ENCODE peak calls at places on chromosomes 7 and 10, in ten cellular contexts. X, A, Z, F, P, I, K, Y, E and S are unnamed samples.
A peak's percentile ranks its signal among the peaks of the same experiment; 100 is the strongest.

GRCh38 chr10:11176746-11177145 is 159.1 kb downstream of the CELF2 start:
- DNase-seq in X (no peak), A (no peak), Z (no peak), F (no peak), P (peak; percentile 41), I (no peak), K (no peak), Y (no peak), E (no peak), S (no peak)

GRCh38 chr7:96189129-96189815 is 132.6 kb downstream of the SLC25A13 start:
- DNase-seq in X (no peak), A (no peak), Z (no peak), F (no peak), P (no peak), I (no peak), K (no peak), Y (no peak), E (no peak), S (no peak)

GRCh38 chr10:122051609-122052385 is 62.8 kb downstream of the TACC2 start:
- DNase-seq in X (peak; percentile 51), A (peak; percentile 73), Z (peak; percentile 76), F (no peak), P (no peak), I (peak; percentile 82), K (no peak), Y (no peak), E (peak; percentile 59), S (peak; percentile 60)

GRCh38 chr10:114749545-114749944 is 72.0 kb upstream of the FHIP2A start:
- DNase-seq in X (no peak), A (no peak), Z (peak; percentile 13), F (no peak), P (no peak), I (no peak), K (no peak), Y (no peak), E (no peak), S (no peak)

GRCh38 chr7:6375346-6376101 is 72.2 kb downstream of the DAGLB start:
- DNase-seq in X (no peak), A (no peak), Z (no peak), F (no peak), P (peak; percentile 37), I (no peak), K (no peak), Y (no peak), E (no peak), S (no peak)

GRCh38 chr7:94972296-94972695 is 64.9 kb downstream of the PPP1R9A start:
- DNase-seq in X (no peak), A (no peak), Z (no peak), F (no peak), P (no peak), I (no peak), K (no peak), Y (no peak), E (no peak), S (no peak)

GRCh38 chr7:150909192-150909591 is 56.9 kb downstream of the AOC1 start:
- DNase-seq in X (no peak), A (no peak), Z (no peak), F (no peak), P (peak; percentile 30), I (no peak), K (no peak), Y (no peak), E (no peak), S (no peak)

GRCh38 chr7:24826662-24827020 is 69.4 kb upstream of the GSDME start:
- DNase-seq in X (no peak), A (no peak), Z (no peak), F (no peak), P (peak; percentile 52), I (no peak), K (no peak), Y (no peak), E (no peak), S (no peak)

GRCh38 chr10:61023053-61023452 is 79.1 kb upstream of the RHOBTB1 start:
- DNase-seq in X (no peak), A (no peak), Z (no peak), F (no peak), P (no peak), I (no peak), K (no peak), Y (no peak), E (no peak), S (no peak)

GRCh38 chr10:84348860-84349259 is 20.5 kb downstream of the CCSER2 start:
- DNase-seq in X (no peak), A (no peak), Z (no peak), F (no peak), P (no peak), I (no peak), K (no peak), Y (no peak), E (no peak), S (no peak)

GRCh38 chr10:100637785-100638184 is 102.0 kb downstream of the HIF1AN start:
- DNase-seq in X (peak; percentile 69), A (peak; percentile 14), Z (peak; percentile 46), F (no peak), P (no peak), I (no peak), K (no peak), Y (no peak), E (peak; percentile 18), S (peak; percentile 83)

GRCh38 chr10:50807851-50808776 is 68.4 kb downstream of the ASAH2B start:
- DNase-seq in X (no peak), A (no peak), Z (no peak), F (no peak), P (no peak), I (no peak), K (no peak), Y (no peak), E (no peak), S (no peak)

GRCh38 chr10:88149906-88150305 is 286.5 kb downstream of the PTEN start:
- DNase-seq in X (no peak), A (no peak), Z (no peak), F (no peak), P (no peak), I (no peak), K (no peak), Y (no peak), E (no peak), S (no peak)

GRCh38 chr10:112985701-112986510 is 35.9 kb downstream of the TCF7L2 start:
- DNase-seq in X (no peak), A (no peak), Z (no peak), F (no peak), P (no peak), I (no peak), K (no peak), Y (no peak), E (no peak), S (no peak)

GRCh38 chr10:95485445-95485844 is 75.7 kb downstream of the SORBS1 start:
- DNase-seq in X (no peak), A (no peak), Z (no peak), F (no peak), P (no peak), I (no peak), K (no peak), Y (no peak), E (no peak), S (no peak)

GRCh38 chr7:46830-47140 is 145.6 kb upstream of the FAM20C start:
- DNase-seq in X (no peak), A (no peak), Z (no peak), F (no peak), P (no peak), I (peak; percentile 22), K (no peak), Y (no peak), E (no peak), S (no peak)

GRCh38 chr10:93859049-93859655 is 34.6 kb upstream of the SLC35G1 start:
- DNase-seq in X (no peak), A (peak; percentile 9), Z (no peak), F (no peak), P (peak; percentile 3), I (no peak), K (no peak), Y (no peak), E (peak; percentile 21), S (peak; percentile 20)

GRCh38 chr7:73844848-73845460 is 2.6 kb upstream of the METTL27 start:
- DNase-seq in X (no peak), A (no peak), Z (no peak), F (no peak), P (no peak), I (no peak), K (no peak), Y (no peak), E (no peak), S (no peak)

GRCh38 chr7:22841954-22842353 is 19.3 kb upstream of the TOMM7 start:
- DNase-seq in X (no peak), A (no peak), Z (no peak), F (no peak), P (no peak), I (no peak), K (no peak), Y (no peak), E (no peak), S (no peak)

GRCh38 chr7:44162179-44162578 is 21.0 kb upstream of the MYL7 start:
- DNase-seq in X (no peak), A (no peak), Z (no peak), F (no peak), P (no peak), I (no peak), K (no peak), Y (no peak), E (no peak), S (no peak)

GRCh38 chr7:99476107-99476506 is 3.4 kb downstream of the ZNF789 start:
- DNase-seq in X (no peak), A (no peak), Z (no peak), F (no peak), P (no peak), I (no peak), K (no peak), Y (no peak), E (no peak), S (no peak)

GRCh38 chr7:103962070-103962469 is 27.4 kb downstream of the RELN start:
- DNase-seq in X (no peak), A (no peak), Z (peak; percentile 42), F (no peak), P (no peak), I (no peak), K (no peak), Y (no peak), E (peak; percentile 43), S (no peak)

GRCh38 chr7:112150823-112151641 is 55.2 kb downstream of the DOCK4 start:
- DNase-seq in X (no peak), A (no peak), Z (no peak), F (no peak), P (no peak), I (no peak), K (no peak), Y (no peak), E (no peak), S (peak; percentile 36)

GRCh38 chr10:100027416-100027815 is 17.7 kb upstream of the DNMBP start:
- DNase-seq in X (no peak), A (no peak), Z (no peak), F (no peak), P (no peak), I (no peak), K (no peak), Y (no peak), E (no peak), S (no peak)

GRCh38 chr10:6748981-6749630 is 169.0 kb upstream of the PRKCQ start:
- DNase-seq in X (no peak), A (no peak), Z (no peak), F (no peak), P (no peak), I (no peak), K (no peak), Y (no peak), E (peak; percentile 55), S (no peak)

GRCh38 chr7:91164531-91164930 is 99.7 kb upstream of the FZD1 start:
- DNase-seq in X (no peak), A (no peak), Z (no peak), F (no peak), P (no peak), I (no peak), K (no peak), Y (no peak), E (no peak), S (no peak)

GRCh38 chr7:96484091-96484490 is 162.2 kb upstream of the SLC25A13 start:
- DNase-seq in X (no peak), A (no peak), Z (no peak), F (no peak), P (no peak), I (no peak), K (no peak), Y (no peak), E (no peak), S (no peak)

GRCh38 chr7:24980695-24981543 is 941 bp upstream of the OSBPL3 start:
- DNase-seq in X (no peak), A (no peak), Z (peak; percentile 4), F (no peak), P (no peak), I (no peak), K (no peak), Y (no peak), E (peak; percentile 81), S (no peak)